ENCODE peak calls at places on chromosomes 6 and 20, in four cellular contexts. C is T-helper 2 cell, A is posterior vena cava, I is T47D. V is an unnamed sample.

GRCh38 chr20:46243707-46244628 is 64.3 kb downstream of the CDH22 start:
- DNase-seq in C (no peak), A (no peak), I (no peak), V (no peak)

GRCh38 chr6:68679399-68679798 is 44.3 kb downstream of the ADGRB3 start:
- DNase-seq in C (no peak), A (no peak), I (no peak), V (no peak)

GRCh38 chr6:155406801-155407200 is 48.8 kb downstream of the NOX3 start:
- DNase-seq in C (no peak), A (no peak), I (no peak), V (no peak)

GRCh38 chr6:136446579-136447182 is 103.5 kb downstream of the MAP7 start:
- DNase-seq in C (no peak), A (no peak), I (no peak), V (no peak)

GRCh38 chr20:31720486-31721407 is 1.9 kb downstream of the BCL2L1 start:
- DNase-seq in C (peak), A (no peak), I (no peak), V (peak)

GRCh38 chr20:13517801-13518200 is 120.9 kb downstream of the TASP1 start:
- DNase-seq in C (no peak), A (no peak), I (no peak), V (no peak)

GRCh38 chr20:18400460-18400859 is 66.4 kb downstream of the DZANK1 start:
- DNase-seq in C (no peak), A (no peak), I (no peak), V (no peak)

GRCh38 chr20:63139369-63139768 is 76.6 kb downstream of the YTHDF1 start:
- DNase-seq in C (no peak), A (peak), I (no peak), V (no peak)

GRCh38 chr6:27517928-27518787 is 45.3 kb upstream of the ZNF184 start:
- DNase-seq in C (no peak), A (no peak), I (no peak), V (no peak)

GRCh38 chr6:90015883-90016282 is 121.6 kb downstream of the GJA10 start:
- DNase-seq in C (no peak), A (no peak), I (no peak), V (no peak)

GRCh38 chr20:60228255-60228654 is 270.0 kb downstream of the CDH26 start:
- DNase-seq in C (no peak), A (no peak), I (peak), V (no peak)

GRCh38 chr20:23612385-23612784 is 6.7 kb upstream of the CST9 start:
- DNase-seq in C (no peak), A (no peak), I (no peak), V (no peak)

GRCh38 chr6:29834564-29835436 is 7.2 kb downstream of the HLA-G start:
- DNase-seq in C (peak), A (peak), I (peak), V (no peak)

GRCh38 chr6:80543598-80544181 is 437.2 kb downstream of the BCKDHB start:
- DNase-seq in C (no peak), A (no peak), I (no peak), V (no peak)

GRCh38 chr20:48724891-48725588 is 102.8 kb downstream of the PREX1 start:
- DNase-seq in C (no peak), A (peak), I (no peak), V (no peak)

GRCh38 chr6:167396068-167396658 is 71.3 kb downstream of the TTLL2 start:
- DNase-seq in C (no peak), A (no peak), I (no peak), V (no peak)

GRCh38 chr20:5844063-5844681 is 94.0 kb downstream of the SHLD1 start:
- DNase-seq in C (peak), A (no peak), I (no peak), V (no peak)

GRCh38 chr6:136846046-136846445 is 23.7 kb downstream of the PEX7 start:
- DNase-seq in C (peak), A (no peak), I (peak), V (peak)

GRCh38 chr6:24761193-24761835 is 13.4 kb upstream of the GMNN start:
- DNase-seq in C (no peak), A (no peak), I (peak), V (no peak)

GRCh38 chr6:141077355-141078333 is 1055.1 kb upstream of the GJE1 start:
- DNase-seq in C (no peak), A (no peak), I (peak), V (no peak)

GRCh38 chr6:69090132-69090531 is 455.1 kb downstream of the ADGRB3 start:
- DNase-seq in C (no peak), A (no peak), I (no peak), V (no peak)

GRCh38 chr6:31114970-31115849 is 610 bp downstream of the PSORS1C1 start:
- DNase-seq in C (no peak), A (peak), I (peak), V (no peak)

GRCh38 chr20:35325385-35325784 is 33.2 kb upstream of the FAM83C start:
- DNase-seq in C (no peak), A (no peak), I (no peak), V (no peak)

GRCh38 chr20:12723811-12724210 is 285.0 kb upstream of the SPTLC3 start:
- DNase-seq in C (no peak), A (no peak), I (no peak), V (no peak)

GRCh38 chr6:31356216-31356945 is 598 bp downstream of the HLA-B start:
- DNase-seq in C (peak), A (peak), I (peak), V (no peak)

GRCh38 chr20:14568701-14569100 is 231.3 kb upstream of the FLRT3 start:
- DNase-seq in C (no peak), A (no peak), I (no peak), V (no peak)

GRCh38 chr6:4351857-4352669 is 216.7 kb upstream of the ECI2 start:
- DNase-seq in C (no peak), A (peak), I (peak), V (no peak)

GRCh38 chr6:10269814-10270472 is 144.9 kb downstream of the TFAP2A start:
- DNase-seq in C (no peak), A (no peak), I (no peak), V (no peak)